ENCODE peak calls at places on chromosomes 3 and 15, in four cellular contexts. L is RWPE2, J is cardiac muscle cell, Q is astrocyte of the cerebellum. N is an unnamed sample.

GRCh38 chr15:65916664-65917406 is 47.5 kb downstream of the RAB11A start:
- DNase-seq in L (peak), J (peak), Q (peak), N (no peak)

GRCh38 chr3:170614214-170614966 is 28.5 kb upstream of the SLC7A14 start:
- DNase-seq in L (no peak), J (no peak), Q (peak), N (no peak)

GRCh38 chr15:62110000-62110851 is 43.4 kb downstream of the C2CD4A start:
- DNase-seq in L (no peak), J (no peak), Q (no peak), N (no peak)

GRCh38 chr3:141111364-141112150 is 60.4 kb downstream of the SPSB4 start:
- DNase-seq in L (no peak), J (no peak), Q (no peak), N (no peak)

GRCh38 chr3:179819379-179819778 is 166.5 kb downstream of the USP13 start:
- DNase-seq in L (no peak), J (no peak), Q (no peak), N (no peak)

GRCh38 chr3:141537866-141538265 is 51.0 kb downstream of the RASA2 start:
- DNase-seq in L (no peak), J (no peak), Q (no peak), N (no peak)

GRCh38 chr15:27408428-27408827 is 437.4 kb downstream of the GABRG3 start:
- DNase-seq in L (no peak), J (no peak), Q (no peak), N (no peak)

GRCh38 chr3:149393355-149394165 is 16.1 kb upstream of the TM4SF1 start:
- DNase-seq in L (no peak), J (peak), Q (peak), N (no peak)

GRCh38 chr15:77180757-77181156 is 109.8 kb upstream of the TSPAN3 start:
- DNase-seq in L (no peak), J (no peak), Q (no peak), N (no peak)

GRCh38 chr15:54046093-54046492 is 67.9 kb downstream of the UNC13C start:
- DNase-seq in L (no peak), J (no peak), Q (no peak), N (no peak)

GRCh38 chr3:62551556-62551955 is 178.2 kb upstream of the FEZF2 start:
- DNase-seq in L (no peak), J (no peak), Q (no peak), N (no peak)

GRCh38 chr3:7876741-7877297 is 624.8 kb upstream of the LMCD1 start:
- DNase-seq in L (no peak), J (no peak), Q (no peak), N (no peak)

GRCh38 chr3:194333981-194334320 is 17.2 kb downstream of the CPN2 start:
- DNase-seq in L (no peak), J (no peak), Q (no peak), N (no peak)

GRCh38 chr3:171789759-171790505 is 20.4 kb downstream of the PLD1 start:
- DNase-seq in L (no peak), J (no peak), Q (no peak), N (no peak)

GRCh38 chr3:1348547-1348946 is 255.7 kb downstream of the CNTN6 start:
- DNase-seq in L (no peak), J (no peak), Q (no peak), N (no peak)

GRCh38 chr15:70242962-70243685 is 145.4 kb upstream of the TLE3 start:
- DNase-seq in L (peak), J (no peak), Q (no peak), N (no peak)

GRCh38 chr3:99505646-99506269 is 132.6 kb upstream of the COL8A1 start:
- DNase-seq in L (no peak), J (no peak), Q (no peak), N (no peak)

GRCh38 chr15:99433026-99433756 is 132.6 kb upstream of the MEF2A start:
- DNase-seq in L (peak), J (no peak), Q (no peak), N (peak)

GRCh38 chr15:60973637-60974415 is 255.3 kb downstream of the RORA start:
- DNase-seq in L (no peak), J (peak), Q (no peak), N (no peak)

GRCh38 chr3:154904328-154904727 is 175.8 kb upstream of the MME start:
- DNase-seq in L (no peak), J (peak), Q (no peak), N (no peak)

GRCh38 chr3:149581681-149582349 is 76.0 kb downstream of the WWTR1 start:
- DNase-seq in L (peak), J (peak), Q (peak), N (no peak)

GRCh38 chr3:45890405-45890804 is 4.1 kb downstream of the CCR9 start:
- DNase-seq in L (no peak), J (peak), Q (no peak), N (no peak)

GRCh38 chr3:13654330-13655073 is 105.6 kb downstream of the FBLN2 start:
- DNase-seq in L (no peak), J (no peak), Q (no peak), N (no peak)

GRCh38 chr3:140406655-140407054 is 271.2 kb upstream of the TRIM42 start:
- DNase-seq in L (no peak), J (no peak), Q (no peak), N (no peak)

GRCh38 chr3:20975221-20975620 is 775.8 kb downstream of the ZNF385D start:
- DNase-seq in L (no peak), J (no peak), Q (no peak), N (no peak)

GRCh38 chr3:134749802-134750553 is 45.1 kb upstream of the EPHB1 start:
- DNase-seq in L (no peak), J (no peak), Q (no peak), N (no peak)

GRCh38 chr3:183265713-183266417 is 12.8 kb downstream of the B3GNT5 start:
- DNase-seq in L (peak), J (no peak), Q (peak), N (no peak)

GRCh38 chr3:33064929-33065328 is 32.0 kb downstream of the GLB1 start:
- DNase-seq in L (no peak), J (no peak), Q (no peak), N (no peak)
- TF ChIP-seq CTCF in L (peak), J (no peak), Q (no peak), N (no peak)

GRCh38 chr3:66572938-66573710 is 72.3 kb upstream of the LRIG1 start:
- DNase-seq in L (no peak), J (peak), Q (no peak), N (no peak)
- TF ChIP-seq CTCF in L (peak), J (peak), Q (peak), N (peak)

GRCh38 chr3:186617038-186617934 is 4.4 kb downstream of the AHSG start:
- DNase-seq in L (peak), J (peak), Q (peak), N (peak)
- TF ChIP-seq CTCF in L (peak), J (peak), Q (peak), N (peak)

GRCh38 chr3:36707623-36708409 is 56.5 kb downstream of the DCLK3 start:
- DNase-seq in L (no peak), J (no peak), Q (no peak), N (no peak)
- TF ChIP-seq CTCF in L (peak), J (no peak), Q (peak), N (peak)

DNA sequence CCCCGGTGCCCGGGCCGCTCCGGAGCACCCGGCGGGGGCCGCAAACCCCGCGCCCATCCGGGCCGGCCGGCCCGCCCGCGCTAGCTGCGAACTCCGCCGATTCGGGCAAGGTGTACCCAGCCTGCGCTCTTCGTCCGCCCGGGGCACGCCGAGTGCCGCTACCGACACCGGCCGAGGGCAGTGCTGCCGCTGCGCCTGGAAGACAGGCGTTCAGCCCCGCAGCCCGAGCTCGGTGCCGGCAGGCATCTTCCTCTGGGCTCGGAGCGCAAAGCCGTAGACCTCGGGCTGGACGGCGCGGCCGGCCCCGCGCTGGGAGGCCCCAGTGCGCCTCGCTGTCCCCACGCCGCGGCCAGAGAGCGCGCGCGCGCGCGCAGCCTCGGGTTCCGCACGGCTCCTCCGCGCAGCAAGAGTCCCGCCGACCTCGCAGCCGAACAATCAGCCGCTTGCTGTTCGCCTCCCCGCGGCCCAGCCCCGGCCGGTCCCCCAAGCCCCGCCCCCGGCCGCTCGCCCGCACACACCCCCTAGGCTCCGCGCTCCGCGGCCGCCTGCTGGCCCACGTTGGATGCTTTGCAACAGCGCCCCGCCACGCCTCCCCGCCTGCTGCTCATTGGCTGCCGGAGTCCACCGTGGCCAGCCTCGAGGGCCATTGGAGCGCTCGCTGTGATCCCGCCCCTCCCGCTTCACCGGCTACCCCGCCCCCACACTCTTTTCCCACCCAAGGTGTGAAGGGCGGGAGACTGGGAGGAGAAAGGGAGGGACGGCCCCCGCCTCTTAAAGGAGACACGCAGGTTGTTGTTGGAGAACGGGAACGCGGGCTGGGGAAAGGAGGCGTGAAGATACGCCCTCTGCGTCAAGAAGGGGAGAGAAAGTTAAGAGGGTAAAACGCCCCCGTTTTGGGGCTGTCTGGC is at the start of gene LRIG1:
- DNase-seq in L (peak), J (peak), Q (peak), N (peak)
- TF ChIP-seq CTCF in L (peak), J (no peak), Q (no peak), N (peak)